ENCODE peak calls at places on chromosomes 2 and 18, in eight cellular contexts. One of them, this sample, is unnamed.

GRCh38 chr18:10351858-10352257 is 102.6 kb upstream of the APCDD1 start:
- DNase-seq in IMR-90: no peak
- DNase-seq in left lung: no peak
- DNase-seq in CD8-positive, alpha-beta memory T cell: no peak
- DNase-seq in foreskin keratinocyte: no peak
- DNase-seq in neural progenitor cell: no peak
- DNase-seq in DND-41: no peak
- DNase-seq in heart left ventricle: no peak
- DNase-seq in this sample: no peak

GRCh38 chr2:186059096-186059495 is 320.5 kb downstream of the FSIP2 start:
- DNase-seq in IMR-90: peak; percentile 27
- DNase-seq in left lung: no peak
- DNase-seq in CD8-positive, alpha-beta memory T cell: no peak
- DNase-seq in foreskin keratinocyte: no peak
- DNase-seq in neural progenitor cell: no peak
- DNase-seq in DND-41: no peak
- DNase-seq in heart left ventricle: no peak
- DNase-seq in this sample: no peak

GRCh38 chr18:31294199-31294747 is 23.7 kb upstream of the DSG1 start:
- DNase-seq in IMR-90: no peak
- DNase-seq in left lung: peak; percentile 30
- DNase-seq in CD8-positive, alpha-beta memory T cell: no peak
- DNase-seq in foreskin keratinocyte: peak; percentile 75
- DNase-seq in neural progenitor cell: no peak
- DNase-seq in DND-41: no peak
- DNase-seq in heart left ventricle: no peak
- DNase-seq in this sample: no peak

GRCh38 chr2:81528852-81529480 is 1224.4 kb upstream of the LRRTM1 start:
- DNase-seq in IMR-90: no peak
- DNase-seq in left lung: no peak
- DNase-seq in CD8-positive, alpha-beta memory T cell: no peak
- DNase-seq in foreskin keratinocyte: no peak
- DNase-seq in neural progenitor cell: no peak
- DNase-seq in DND-41: no peak
- DNase-seq in heart left ventricle: no peak
- DNase-seq in this sample: no peak

GRCh38 chr2:26770986-26771586 is 7.0 kb downstream of the SLC35F6 start:
- DNase-seq in IMR-90: peak; percentile 90
- DNase-seq in left lung: no peak
- DNase-seq in CD8-positive, alpha-beta memory T cell: peak; percentile 10
- DNase-seq in foreskin keratinocyte: peak; percentile 86
- DNase-seq in neural progenitor cell: no peak
- DNase-seq in DND-41: no peak
- DNase-seq in heart left ventricle: peak; percentile 92
- DNase-seq in this sample: no peak

GRCh38 chr2:149799296-149799695 is 211.7 kb upstream of the MMADHC start:
- DNase-seq in IMR-90: no peak
- DNase-seq in left lung: no peak
- DNase-seq in CD8-positive, alpha-beta memory T cell: no peak
- DNase-seq in foreskin keratinocyte: peak; percentile 46
- DNase-seq in neural progenitor cell: peak; percentile 38
- DNase-seq in DND-41: no peak
- DNase-seq in heart left ventricle: peak; percentile 24
- DNase-seq in this sample: peak; percentile 2

GRCh38 chr2:215396595-215397313 is 39.1 kb downstream of the FN1 start:
- DNase-seq in IMR-90: peak; percentile 82
- DNase-seq in left lung: no peak
- DNase-seq in CD8-positive, alpha-beta memory T cell: no peak
- DNase-seq in foreskin keratinocyte: no peak
- DNase-seq in neural progenitor cell: no peak
- DNase-seq in DND-41: no peak
- DNase-seq in heart left ventricle: no peak
- DNase-seq in this sample: no peak

GRCh38 chr2:142140434-142140845 is 9.6 kb upstream of the LRP1B start:
- DNase-seq in IMR-90: peak; percentile 9
- DNase-seq in left lung: no peak
- DNase-seq in CD8-positive, alpha-beta memory T cell: no peak
- DNase-seq in foreskin keratinocyte: peak; percentile 26
- DNase-seq in neural progenitor cell: peak; percentile 49
- DNase-seq in DND-41: no peak
- DNase-seq in heart left ventricle: no peak
- DNase-seq in this sample: peak; percentile 19

GRCh38 chr2:169091761-169092523 is 22.6 kb downstream of the DHRS9 start:
- DNase-seq in IMR-90: peak; percentile 15
- DNase-seq in left lung: no peak
- DNase-seq in CD8-positive, alpha-beta memory T cell: no peak
- DNase-seq in foreskin keratinocyte: peak; percentile 86
- DNase-seq in neural progenitor cell: no peak
- DNase-seq in DND-41: no peak
- DNase-seq in heart left ventricle: no peak
- DNase-seq in this sample: peak; percentile 28

GRCh38 chr18:37294951-37295350 is 270.6 kb downstream of the CELF4 start:
- DNase-seq in IMR-90: no peak
- DNase-seq in left lung: no peak
- DNase-seq in CD8-positive, alpha-beta memory T cell: no peak
- DNase-seq in foreskin keratinocyte: no peak
- DNase-seq in neural progenitor cell: peak; percentile 85
- DNase-seq in DND-41: no peak
- DNase-seq in heart left ventricle: no peak
- DNase-seq in this sample: no peak

GRCh38 chr2:75287624-75288313 is 88.4 kb upstream of the TACR1 start:
- DNase-seq in IMR-90: no peak
- DNase-seq in left lung: no peak
- DNase-seq in CD8-positive, alpha-beta memory T cell: no peak
- DNase-seq in foreskin keratinocyte: no peak
- DNase-seq in neural progenitor cell: no peak
- DNase-seq in DND-41: no peak
- DNase-seq in heart left ventricle: no peak
- DNase-seq in this sample: no peak

GRCh38 chr18:13380671-13381070 is 162.1 kb downstream of the LDLRAD4 start:
- DNase-seq in IMR-90: no peak
- DNase-seq in left lung: no peak
- DNase-seq in CD8-positive, alpha-beta memory T cell: no peak
- DNase-seq in foreskin keratinocyte: no peak
- DNase-seq in neural progenitor cell: no peak
- DNase-seq in DND-41: no peak
- DNase-seq in heart left ventricle: no peak
- DNase-seq in this sample: no peak

GRCh38 chr2:120988741-120989555 is 253.3 kb downstream of the GLI2 start:
- DNase-seq in IMR-90: no peak
- DNase-seq in left lung: peak; percentile 75
- DNase-seq in CD8-positive, alpha-beta memory T cell: no peak
- DNase-seq in foreskin keratinocyte: no peak
- DNase-seq in neural progenitor cell: no peak
- DNase-seq in DND-41: no peak
- DNase-seq in heart left ventricle: no peak
- DNase-seq in this sample: no peak

GRCh38 chr2:238928520-238929241 is 80.8 kb downstream of the TWIST2 start:
- DNase-seq in IMR-90: no peak
- DNase-seq in left lung: no peak
- DNase-seq in CD8-positive, alpha-beta memory T cell: no peak
- DNase-seq in foreskin keratinocyte: no peak
- DNase-seq in neural progenitor cell: no peak
- DNase-seq in DND-41: no peak
- DNase-seq in heart left ventricle: peak; percentile 28
- DNase-seq in this sample: no peak

GRCh38 chr2:98907385-98907784 is 28.6 kb downstream of the CRACDL start:
- DNase-seq in IMR-90: no peak
- DNase-seq in left lung: no peak
- DNase-seq in CD8-positive, alpha-beta memory T cell: no peak
- DNase-seq in foreskin keratinocyte: no peak
- DNase-seq in neural progenitor cell: no peak
- DNase-seq in DND-41: no peak
- DNase-seq in heart left ventricle: no peak
- DNase-seq in this sample: no peak

GRCh38 chr2:8169443-8169842 is 512.4 kb upstream of the ID2 start:
- DNase-seq in IMR-90: peak; percentile 97
- DNase-seq in left lung: no peak
- DNase-seq in CD8-positive, alpha-beta memory T cell: no peak
- DNase-seq in foreskin keratinocyte: no peak
- DNase-seq in neural progenitor cell: no peak
- DNase-seq in DND-41: no peak
- DNase-seq in heart left ventricle: no peak
- DNase-seq in this sample: no peak

GRCh38 chr2:142989276-142990204 is 112.1 kb downstream of the KYNU start:
- DNase-seq in IMR-90: peak; percentile 71
- DNase-seq in left lung: no peak
- DNase-seq in CD8-positive, alpha-beta memory T cell: no peak
- DNase-seq in foreskin keratinocyte: peak; percentile 22
- DNase-seq in neural progenitor cell: peak; percentile 39
- DNase-seq in DND-41: no peak
- DNase-seq in heart left ventricle: no peak
- DNase-seq in this sample: peak; percentile 24

GRCh38 chr2:198054299-198054698 is 249.9 kb downstream of the PLCL1 start:
- DNase-seq in IMR-90: peak; percentile 37
- DNase-seq in left lung: no peak
- DNase-seq in CD8-positive, alpha-beta memory T cell: peak; percentile 10
- DNase-seq in foreskin keratinocyte: peak; percentile 3
- DNase-seq in neural progenitor cell: peak; percentile 53
- DNase-seq in DND-41: peak; percentile 23
- DNase-seq in heart left ventricle: peak; percentile 34
- DNase-seq in this sample: peak; percentile 1

GRCh38 chr18:51568151-51568550 is 370.7 kb upstream of the MEX3C start:
- DNase-seq in IMR-90: no peak
- DNase-seq in left lung: no peak
- DNase-seq in CD8-positive, alpha-beta memory T cell: no peak
- DNase-seq in foreskin keratinocyte: no peak
- DNase-seq in neural progenitor cell: no peak
- DNase-seq in DND-41: no peak
- DNase-seq in heart left ventricle: no peak
- DNase-seq in this sample: no peak

GRCh38 chr2:205771666-205772065 is 89.4 kb downstream of the NRP2 start:
- DNase-seq in IMR-90: no peak
- DNase-seq in left lung: no peak
- DNase-seq in CD8-positive, alpha-beta memory T cell: no peak
- DNase-seq in foreskin keratinocyte: no peak
- DNase-seq in neural progenitor cell: no peak
- DNase-seq in DND-41: no peak
- DNase-seq in heart left ventricle: no peak
- DNase-seq in this sample: no peak
- H3K4me1 ChIP-seq in IMR-90: peaks cover 36% of the 10 kb centered on the region
- H3K4me1 ChIP-seq in left lung: peaks cover 52% of the 10 kb centered on the region
- H3K4me1 ChIP-seq in CD8-positive, alpha-beta memory T cell: no peaks in the 10 kb centered on the region
- H3K4me1 ChIP-seq in foreskin keratinocyte: peaks cover 40% of the 10 kb centered on the region
- H3K4me1 ChIP-seq in neural progenitor cell: peaks cover 12% of the 10 kb centered on the region
- H3K4me1 ChIP-seq in DND-41: no peaks in the 10 kb centered on the region
- H3K4me1 ChIP-seq in heart left ventricle: peaks cover 5% of the 10 kb centered on the region
- H3K4me1 ChIP-seq in this sample: peaks cover 9% of the 10 kb centered on the region

DNA sequence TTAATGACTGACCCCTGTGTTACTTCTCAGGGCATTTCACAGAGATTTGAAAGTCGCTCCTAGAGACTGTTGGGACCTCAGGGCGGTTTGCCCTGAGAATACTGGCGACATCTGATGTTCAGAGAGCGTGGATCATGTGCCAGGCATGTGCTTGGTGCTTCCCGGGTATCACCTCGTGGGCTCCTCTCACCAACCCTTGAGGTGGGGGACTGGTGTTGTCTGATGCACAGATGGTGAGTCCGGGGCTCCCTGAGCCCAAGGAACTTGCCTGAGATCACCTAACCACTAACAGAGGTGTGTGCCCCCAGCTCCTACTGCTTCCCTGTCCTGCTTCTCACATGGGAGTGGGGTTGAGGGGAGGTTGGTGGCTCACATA is 16.2 kb downstream of the ATOH8 start:
- DNase-seq in IMR-90: no peak
- DNase-seq in left lung: no peak
- DNase-seq in CD8-positive, alpha-beta memory T cell: no peak
- DNase-seq in foreskin keratinocyte: no peak
- DNase-seq in neural progenitor cell: no peak
- DNase-seq in DND-41: no peak
- DNase-seq in heart left ventricle: peak; percentile 27
- DNase-seq in this sample: no peak
- H3K4me1 ChIP-seq in IMR-90: peaks cover 46% of the 10 kb centered on the region
- H3K4me1 ChIP-seq in left lung: peaks cover 89% of the 10 kb centered on the region
- H3K4me1 ChIP-seq in CD8-positive, alpha-beta memory T cell: no peaks in the 10 kb centered on the region
- H3K4me1 ChIP-seq in foreskin keratinocyte: peaks cover 12% of the 10 kb centered on the region
- H3K4me1 ChIP-seq in neural progenitor cell: peaks cover 41% of the 10 kb centered on the region
- H3K4me1 ChIP-seq in DND-41: no peaks in the 10 kb centered on the region
- H3K4me1 ChIP-seq in heart left ventricle: peaks cover 88% of the 10 kb centered on the region
- H3K4me1 ChIP-seq in this sample: peaks cover 58% of the 10 kb centered on the region

DNA sequence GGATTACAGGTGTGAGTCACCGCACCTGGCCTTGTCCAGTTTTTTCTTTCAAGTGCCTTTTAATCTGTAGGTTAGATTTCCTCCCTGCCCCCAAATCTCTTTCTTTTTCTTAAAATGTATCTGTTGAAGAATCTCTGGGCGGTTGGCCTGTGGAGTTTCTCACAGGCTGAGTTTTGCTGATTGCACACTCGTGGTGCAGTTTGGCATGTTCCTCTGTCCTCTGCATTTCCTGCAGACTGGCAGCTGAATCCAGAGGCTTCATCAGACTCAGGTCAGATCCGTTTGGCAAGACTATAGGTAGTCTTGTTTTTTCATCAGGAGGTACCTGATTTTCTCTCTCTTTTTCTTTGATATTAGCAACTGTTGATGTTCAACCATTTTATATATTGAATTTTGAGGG is 5.5 kb downstream of the CASP10 start:
- DNase-seq in IMR-90: no peak
- DNase-seq in left lung: no peak
- DNase-seq in CD8-positive, alpha-beta memory T cell: no peak
- DNase-seq in foreskin keratinocyte: no peak
- DNase-seq in neural progenitor cell: no peak
- DNase-seq in DND-41: no peak
- DNase-seq in heart left ventricle: no peak
- DNase-seq in this sample: no peak
- H3K4me1 ChIP-seq in IMR-90: no peaks in the 10 kb centered on the region
- H3K4me1 ChIP-seq in left lung: peaks cover 72% of the 10 kb centered on the region
- H3K4me1 ChIP-seq in CD8-positive, alpha-beta memory T cell: peaks cover 70% of the 10 kb centered on the region
- H3K4me1 ChIP-seq in foreskin keratinocyte: peaks cover 6% of the 10 kb centered on the region
- H3K4me1 ChIP-seq in neural progenitor cell: no peaks in the 10 kb centered on the region
- H3K4me1 ChIP-seq in DND-41: peaks cover 24% of the 10 kb centered on the region
- H3K4me1 ChIP-seq in heart left ventricle: peaks cover 34% of the 10 kb centered on the region
- H3K4me1 ChIP-seq in this sample: no peaks in the 10 kb centered on the region

DNA sequence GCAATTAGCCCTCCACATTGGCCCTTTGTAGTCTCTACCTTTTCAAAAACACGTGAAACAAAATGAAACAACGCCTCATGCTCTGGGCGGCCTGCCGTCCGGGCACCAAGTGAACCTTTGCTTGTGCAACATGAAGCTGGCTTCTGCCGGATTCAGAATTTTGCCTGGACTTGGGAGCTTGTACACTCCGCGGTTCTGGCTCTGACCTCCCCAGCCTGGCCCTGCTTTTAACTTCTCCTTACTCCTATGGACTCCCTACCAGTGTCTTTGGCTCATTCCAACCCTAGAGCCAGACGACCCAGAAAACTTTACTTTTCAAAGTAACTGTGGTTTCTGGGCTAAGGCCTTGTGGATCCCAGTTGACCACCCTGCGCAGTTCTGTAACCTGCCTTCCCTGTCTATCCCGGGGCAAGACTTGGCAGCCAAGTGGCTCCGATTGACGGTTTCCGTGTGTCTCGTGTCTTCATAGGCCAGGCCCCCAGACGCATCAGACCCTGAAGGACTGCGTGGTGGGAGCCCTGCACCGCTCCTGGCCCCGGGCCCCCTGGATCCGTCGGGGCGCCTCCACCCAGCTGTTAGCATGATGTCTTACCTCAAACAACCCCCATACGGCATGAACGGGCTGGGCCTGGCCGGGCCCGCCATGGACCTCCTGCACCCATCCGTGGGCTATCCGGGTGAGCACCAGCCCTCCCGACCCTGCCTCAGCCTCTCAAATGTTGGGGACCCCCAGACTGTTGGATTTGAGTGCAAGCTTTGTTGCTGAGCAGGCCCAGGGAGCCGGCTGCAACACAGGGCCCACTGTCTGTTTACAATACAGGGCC is 2.0 kb downstream of the OTX1 start:
- DNase-seq in IMR-90: no peak
- DNase-seq in left lung: no peak
- DNase-seq in CD8-positive, alpha-beta memory T cell: no peak
- DNase-seq in foreskin keratinocyte: no peak
- DNase-seq in neural progenitor cell: peak; percentile 39
- DNase-seq in DND-41: no peak
- DNase-seq in heart left ventricle: no peak
- DNase-seq in this sample: no peak
- H3K4me1 ChIP-seq in IMR-90: peaks cover 7% of the 10 kb centered on the region
- H3K4me1 ChIP-seq in left lung: peaks cover 89% of the 10 kb centered on the region
- H3K4me1 ChIP-seq in CD8-positive, alpha-beta memory T cell: peaks cover 32% of the 10 kb centered on the region
- H3K4me1 ChIP-seq in foreskin keratinocyte: peaks cover 4% of the 10 kb centered on the region
- H3K4me1 ChIP-seq in neural progenitor cell: peaks cover 44% of the 10 kb centered on the region
- H3K4me1 ChIP-seq in DND-41: peaks cover 28% of the 10 kb centered on the region
- H3K4me1 ChIP-seq in heart left ventricle: peaks cover 68% of the 10 kb centered on the region
- H3K4me1 ChIP-seq in this sample: peaks cover 18% of the 10 kb centered on the region

This sample was measured in HCT116.